ENCODE peak calls at places on chromosomes 1 and 21, in four cellular contexts. J, C, E and U are unnamed samples. For H3K4me1, the result is how much of the 10 kb centered on the place peaks cover.

GRCh38 chr1:183877321-183877720 is 72.4 kb downstream of the RGL1 start:
- DNase-seq in J (peak), C (peak), E (peak), U (peak)

GRCh38 chr21:32135401-32136363 is 143.2 kb downstream of the MIS18A start:
- DNase-seq in J (no peak), C (no peak), E (peak), U (no peak)

GRCh38 chr1:64745181-64745985 is 508 bp downstream of the RAVER2 start:
- DNase-seq in J (peak), C (peak), E (peak), U (peak)

GRCh38 chr1:186146971-186147370 is 228.1 kb downstream of the TPR start:
- DNase-seq in J (no peak), C (no peak), E (no peak), U (no peak)

GRCh38 chr1:121418369-121419049 is 233.7 kb downstream of the SRGAP2C start:
- DNase-seq in J (no peak), C (peak), E (no peak), U (no peak)

GRCh38 chr1:28509705-28510349 is 4.0 kb downstream of the RCC1 start:
- DNase-seq in J (no peak), C (peak), E (peak), U (no peak)

GRCh38 chr1:41681331-41682136 is 197.1 kb upstream of the EDN2 start:
- DNase-seq in J (no peak), C (peak), E (peak), U (no peak)

GRCh38 chr1:227939791-227940771 is 7.7 kb downstream of the WNT9A start:
- DNase-seq in J (peak), C (no peak), E (no peak), U (no peak)

GRCh38 chr1:39462074-39462473 is 29.4 kb upstream of the BMP8A start:
- DNase-seq in J (no peak), C (no peak), E (peak), U (no peak)

GRCh38 chr1:26984291-26984690 is 9.2 kb upstream of the TRNP1 start:
- DNase-seq in J (no peak), C (no peak), E (no peak), U (no peak)

GRCh38 chr1:229452956-229453801 is 19.3 kb upstream of the ACTA1 start:
- DNase-seq in J (no peak), C (peak), E (peak), U (no peak)

GRCh38 chr1:51058863-51059262 is 43.2 kb upstream of the C1orf185 start:
- DNase-seq in J (no peak), C (peak), E (peak), U (no peak)

GRCh38 chr1:27301052-27301422 is 20.9 kb upstream of the TMEM222 start:
- DNase-seq in J (no peak), C (no peak), E (no peak), U (no peak)

GRCh38 chr1:201633811-201634210 is 94.9 kb downstream of the NAV1 start:
- DNase-seq in J (no peak), C (peak), E (peak), U (no peak)

GRCh38 chr1:24318988-24319863 is at the start of gene GRHL3:
- DNase-seq in J (peak), C (no peak), E (peak), U (no peak)

GRCh38 chr1:59767119-59767518 is 47.6 kb upstream of the HOOK1 start:
- DNase-seq in J (no peak), C (peak), E (no peak), U (no peak)

GRCh38 chr1:33641099-33641830 is 168.8 kb downstream of the ZSCAN20 start:
- DNase-seq in J (no peak), C (peak), E (peak), U (no peak)

DNA sequence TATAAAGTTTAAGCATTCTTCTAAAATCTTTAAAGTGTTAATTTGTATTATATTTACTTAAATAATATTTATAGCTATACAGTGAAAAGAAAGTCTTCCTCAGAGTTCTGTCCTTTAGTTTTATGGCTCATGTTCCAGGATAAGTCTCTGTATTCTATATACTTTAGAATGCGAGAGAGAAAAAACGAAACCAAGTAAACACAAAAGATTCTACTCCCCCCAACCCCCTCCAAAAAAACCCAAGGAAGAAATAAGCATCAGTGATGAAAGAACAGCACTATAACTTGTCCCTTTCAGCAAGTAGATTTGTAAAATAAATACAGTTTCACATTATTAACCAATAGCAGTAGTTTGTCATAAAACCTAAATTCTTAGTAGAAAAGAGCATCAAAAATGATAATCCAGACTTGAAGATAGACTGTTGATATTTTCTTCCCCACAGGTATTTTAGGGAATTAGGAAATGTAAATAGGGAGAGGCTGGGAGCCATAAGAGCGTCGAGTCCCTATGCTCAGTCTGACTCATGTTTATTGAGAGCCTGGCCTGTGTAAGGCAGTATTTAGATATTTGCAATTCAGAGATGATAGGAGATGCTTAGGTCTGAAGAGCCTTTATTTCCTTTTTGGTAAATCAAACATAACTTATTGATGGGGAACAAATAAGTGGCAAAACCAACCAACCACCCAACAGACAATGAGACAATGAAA is 35.5 kb downstream of the CDC14A start:
- DNase-seq in J (no peak), C (peak), E (peak), U (no peak)
- H3K4me3 ChIP-seq in J (peak), C (no peak), E (no peak), U (no peak)

DNA sequence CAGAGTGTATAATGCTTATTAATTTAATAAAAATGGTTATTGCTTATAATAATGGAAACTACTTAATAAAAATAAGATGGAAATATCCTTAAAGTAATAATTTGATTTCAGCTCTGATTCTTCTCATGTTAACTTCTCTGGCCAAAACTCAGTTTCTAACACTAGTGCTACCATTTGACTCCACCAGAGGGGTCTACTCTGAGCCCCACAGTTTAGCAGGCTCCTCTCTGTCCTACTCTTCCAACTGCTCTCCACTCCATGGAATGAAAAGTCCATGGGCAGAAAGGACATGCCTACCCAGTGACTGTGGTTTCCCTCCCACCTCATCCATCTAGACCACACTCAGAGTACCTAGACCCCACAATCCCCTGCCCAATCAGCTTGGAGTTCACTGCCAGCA is 489.1 kb upstream of the CAMK1G start:
- DNase-seq in J (no peak), C (no peak), E (no peak), U (no peak)
- H3K27ac ChIP-seq in J (no peak), C (no peak), E (no peak), U (no peak)

DNA sequence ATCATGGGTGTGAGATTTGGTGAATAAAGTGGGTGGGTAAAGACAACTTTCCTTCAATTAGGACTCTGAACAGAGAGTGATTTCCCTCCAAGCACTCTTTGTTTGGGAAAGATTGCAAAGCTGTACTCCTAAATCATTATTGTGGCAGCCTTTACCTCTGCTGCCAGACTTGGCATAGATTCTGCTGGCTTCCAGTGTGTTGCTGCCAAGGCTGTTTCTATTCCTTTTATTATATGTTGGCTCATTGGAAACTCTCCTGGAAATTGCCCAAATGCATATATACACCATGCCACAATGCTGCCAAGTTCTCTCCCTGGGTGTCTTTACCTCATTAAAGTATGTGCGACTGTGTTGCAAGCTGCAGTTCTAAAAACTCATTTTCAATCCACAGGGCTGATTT is 668.0 kb downstream of the MRPL39 start:
- DNase-seq in J (no peak), C (no peak), E (peak), U (no peak)
- H3K4me1 ChIP-seq in J (under half), C (under half), E (under half), U (under half)

GRCh38 chr1:110707257-110707656 is 32.5 kb upstream of the KCNA3 start:
- DNase-seq in J (no peak), C (no peak), E (no peak), U (no peak)
- H3K4me3 ChIP-seq in J (no peak), C (no peak), E (no peak), U (no peak)

DNA sequence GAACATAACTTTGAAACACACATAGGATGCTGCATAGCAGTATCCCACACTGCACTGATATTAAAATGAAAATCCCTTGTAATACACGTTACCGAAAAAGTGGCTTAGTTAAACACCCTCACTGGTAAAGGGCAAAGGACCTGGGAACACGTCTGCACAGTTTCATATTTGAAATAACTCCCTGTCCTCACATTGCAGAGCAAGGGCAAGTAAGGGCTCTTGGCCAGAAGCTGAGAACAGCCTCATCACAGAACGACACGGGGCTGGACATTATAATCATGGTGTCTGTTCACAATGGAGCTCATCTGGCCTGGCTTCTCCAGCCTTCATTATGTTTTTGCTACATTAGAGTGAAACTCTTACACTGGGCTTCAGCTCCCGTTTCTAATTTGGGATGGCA is 207.0 kb downstream of the PCP4 start:
- DNase-seq in J (no peak), C (no peak), E (no peak), U (no peak)
- H3K27ac ChIP-seq in J (no peak), C (peak), E (no peak), U (no peak)

DNA sequence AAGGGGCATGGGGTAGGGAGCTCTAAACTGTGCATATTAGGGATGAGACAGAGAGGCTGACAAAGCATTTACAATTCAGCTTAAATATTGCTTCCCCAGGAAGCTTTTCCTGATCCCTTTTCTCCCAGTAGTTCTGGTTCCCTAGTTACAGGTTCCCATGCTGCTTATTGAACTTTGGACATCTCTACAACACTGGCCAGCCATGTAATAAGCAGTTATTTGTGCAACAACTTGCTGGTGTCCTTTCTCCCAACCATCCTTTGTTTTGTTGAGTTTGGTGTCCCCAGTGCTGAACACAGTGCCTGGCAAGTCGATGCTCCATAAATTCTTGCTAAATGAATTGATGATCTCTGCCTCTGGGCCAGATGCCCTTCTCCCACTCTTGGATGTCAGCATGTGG is 80.6 kb downstream of the PLXNA2 start:
- DNase-seq in J (no peak), C (no peak), E (no peak), U (no peak)
- H3K4me1 ChIP-seq in J (half or more), C (half or more), E (under half), U (under half)

GRCh38 chr1:101728029-101728428 is 268.7 kb downstream of the OLFM3 start:
- DNase-seq in J (no peak), C (no peak), E (no peak), U (no peak)

DNA sequence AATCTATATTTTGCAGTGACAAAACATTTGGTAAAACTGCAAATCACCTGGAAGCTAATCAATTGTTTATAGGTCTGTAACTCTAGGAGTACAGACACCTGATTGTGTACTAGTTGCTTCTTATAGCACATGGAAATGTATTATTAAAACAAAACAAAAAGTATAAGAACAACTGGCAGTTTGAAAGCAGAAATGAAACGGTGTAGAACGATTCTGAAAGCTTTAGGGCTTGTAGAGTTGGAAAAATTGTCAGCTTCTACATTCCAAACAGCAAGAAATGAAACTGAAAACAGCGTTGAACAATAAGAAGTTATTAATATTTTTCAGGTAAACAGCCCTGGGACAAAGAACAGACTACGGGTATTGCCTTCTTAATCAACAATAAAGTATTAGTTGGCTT is 273.3 kb downstream of the OLFM3 start:
- DNase-seq in J (no peak), C (no peak), E (no peak), U (no peak)
- H3K4me3 ChIP-seq in J (no peak), C (no peak), E (no peak), U (no peak)

DNA sequence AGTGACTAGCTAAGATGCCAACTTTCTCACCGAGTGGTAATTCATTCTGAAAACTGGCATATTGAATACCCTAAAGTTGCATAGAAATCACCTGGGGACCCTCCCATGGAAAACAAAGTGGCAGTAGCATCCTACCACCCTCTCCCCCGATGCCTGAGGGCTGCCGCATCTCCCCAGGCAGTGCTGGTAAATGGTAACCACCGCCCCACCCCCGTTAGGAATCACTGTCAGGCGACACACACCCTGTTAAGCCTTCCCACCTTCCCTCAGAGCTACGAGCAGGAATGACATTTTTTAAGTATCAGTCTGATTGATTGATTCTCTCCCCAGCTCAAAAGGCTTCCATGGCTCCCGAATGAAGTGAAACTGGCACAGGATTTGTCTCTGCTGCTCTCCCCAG is 28.3 kb downstream of the TMPRSS2 start:
- DNase-seq in J (no peak), C (no peak), E (no peak), U (no peak)
- H3K27ac ChIP-seq in J (peak), C (no peak), E (no peak), U (no peak)